ENCODE peak calls at places on chromosomes 16 and 17, in eight cellular contexts. D is EL; T is effector memory CD4-positive, alpha-beta T cell; S is cortex of kidney; F is GM10248; P is stimulated activated CD4-positive, alpha-beta T cell treated with anti-CD3 and anti-CD28 coated beads, TNF-alpha, amount 100 ng/mL, for 48 hours; V is dorsolateral prefrontal cortex; R is HFFc6. C is an unnamed sample.

GRCh38 chr17:82830249-82830661 is 9.6 kb downstream of the ZNF750 start:
- DNase-seq in D (no peak), T (no peak), S (no peak), F (no peak), P (no peak), V (peak; percentile 30), R (no peak), C (no peak)

GRCh38 chr16:27424772-27425498 is 23.0 kb downstream of the IL21R start:
- DNase-seq in D (no peak), T (no peak), S (no peak), F (no peak), P (no peak), V (no peak), R (no peak), C (no peak)

GRCh38 chr16:71669926-71670536 is 44.0 kb downstream of the MARVELD3 start:
- DNase-seq in D (no peak), T (no peak), S (no peak), F (no peak), P (no peak), V (no peak), R (no peak), C (no peak)

GRCh38 chr16:1909661-1910231 is 8.5 kb downstream of the HS3ST6 start:
- DNase-seq in D (no peak), T (no peak), S (no peak), F (no peak), P (no peak), V (no peak), R (no peak), C (no peak)

GRCh38 chr17:6028294-6028693 is 41.9 kb upstream of the WSCD1 start:
- DNase-seq in D (no peak), T (no peak), S (no peak), F (no peak), P (no peak), V (no peak), R (no peak), C (no peak)

GRCh38 chr16:66266436-66267286 is 99.8 kb upstream of the CDH5 start:
- DNase-seq in D (peak; percentile 60), T (no peak), S (no peak), F (no peak), P (no peak), V (no peak), R (peak; percentile 63), C (no peak)

GRCh38 chr17:31431795-31432658 is 40.6 kb downstream of the RAB11FIP4 start:
- DNase-seq in D (no peak), T (no peak), S (no peak), F (no peak), P (no peak), V (no peak), R (no peak), C (no peak)

GRCh38 chr16:89412811-89413210 is 77.5 kb downstream of the ANKRD11 start:
- DNase-seq in D (no peak), T (no peak), S (no peak), F (no peak), P (no peak), V (no peak), R (no peak), C (no peak)

GRCh38 chr17:9228408-9229159 is 207.3 kb downstream of the NTN1 start:
- DNase-seq in D (peak; percentile 68), T (no peak), S (no peak), F (no peak), P (no peak), V (no peak), R (peak; percentile 35), C (no peak)

GRCh38 chr17:28904800-28905199 is 1.9 kb upstream of the DHRS13 start:
- DNase-seq in D (no peak), T (no peak), S (no peak), F (no peak), P (no peak), V (no peak), R (no peak), C (no peak)

GRCh38 chr17:80894726-80895125 is 96.9 kb upstream of the CHMP6 start:
- DNase-seq in D (no peak), T (no peak), S (no peak), F (no peak), P (no peak), V (no peak), R (no peak), C (no peak)

GRCh38 chr17:40530988-40531971 is 29.9 kb upstream of the TNS4 start:
- DNase-seq in D (no peak), T (peak; percentile 39), S (no peak), F (peak; percentile 51), P (peak; percentile 68), V (no peak), R (no peak), C (no peak)

GRCh38 chr16:81678326-81679095 is 100.6 kb upstream of the PLCG2 start:
- DNase-seq in D (no peak), T (no peak), S (no peak), F (no peak), P (no peak), V (peak; percentile 43), R (no peak), C (no peak)

GRCh38 chr17:19250421-19251141 is 13.4 kb downstream of the EPN2 start:
- DNase-seq in D (no peak), T (no peak), S (no peak), F (no peak), P (no peak), V (peak; percentile 84), R (no peak), C (no peak)

GRCh38 chr16:21166561-21166961 is 8.1 kb downstream of the LDAF1 start:
- DNase-seq in D (peak; percentile 11), T (no peak), S (no peak), F (no peak), P (no peak), V (no peak), R (no peak), C (no peak)

GRCh38 chr16:82016268-82016667 is 5.0 kb upstream of the SDR42E1 start:
- DNase-seq in D (peak; percentile 9), T (no peak), S (no peak), F (no peak), P (no peak), V (no peak), R (no peak), C (no peak)

C was measured in GM18507.